ENCODE peak calls at places on chromosomes 6 and 20, in nine cellular contexts. G, V, L, U, M, S, R, P and F are unnamed samples.

GRCh38 chr6:148445620-148446019 is 103.0 kb downstream of the SASH1 start:
- DNase-seq in G (no peak), V (peak; percentile 57), L (no peak), U (no peak), M (no peak), S (no peak), R (no peak), P (no peak), F (no peak)

GRCh38 chr6:83592770-83593394 is 80.5 kb downstream of the PRSS35 start:
- DNase-seq in G (no peak), V (peak; percentile 8), L (no peak), U (peak; percentile 40), M (no peak), S (no peak), R (no peak), P (no peak), F (peak; percentile 32)

GRCh38 chr6:104325341-104326172 is 534.2 kb downstream of the HACE1 start:
- DNase-seq in G (no peak), V (peak; percentile 4), L (no peak), U (peak; percentile 34), M (no peak), S (no peak), R (no peak), P (peak; percentile 9), F (no peak)

GRCh38 chr6:157649311-157650260 is 173.5 kb upstream of the SNX9 start:
- DNase-seq in G (peak; percentile 38), V (no peak), L (no peak), U (peak; percentile 65), M (peak; percentile 44), S (no peak), R (no peak), P (peak; percentile 89), F (peak; percentile 92)

GRCh38 chr6:15941168-15941567 is 187.7 kb upstream of the MYLIP start:
- DNase-seq in G (no peak), V (no peak), L (no peak), U (no peak), M (no peak), S (no peak), R (no peak), P (no peak), F (no peak)

GRCh38 chr6:101259446-101259845 is 134.1 kb upstream of the GRIK2 start:
- DNase-seq in G (no peak), V (no peak), L (no peak), U (no peak), M (no peak), S (no peak), R (no peak), P (no peak), F (no peak)

GRCh38 chr6:36596359-36596758 is 2.2 kb downstream of the SRSF3 start:
- DNase-seq in G (no peak), V (no peak), L (no peak), U (peak; percentile 54), M (no peak), S (no peak), R (no peak), P (no peak), F (no peak)

GRCh38 chr6:109183109-109183508 is 87.8 kb downstream of the CEP57L1 start:
- DNase-seq in G (no peak), V (no peak), L (no peak), U (peak; percentile 5), M (no peak), S (no peak), R (no peak), P (no peak), F (no peak)

GRCh38 chr6:44668391-44668930 is 281.0 kb downstream of the CDC5L start:
- DNase-seq in G (no peak), V (no peak), L (no peak), U (no peak), M (no peak), S (no peak), R (no peak), P (no peak), F (no peak)

GRCh38 chr6:105453968-105454367 is 51.1 kb upstream of the PREP start:
- DNase-seq in G (peak; percentile 65), V (no peak), L (no peak), U (no peak), M (no peak), S (no peak), R (no peak), P (no peak), F (no peak)

GRCh38 chr6:39204646-39205244 is 24.5 kb downstream of the KCNK5 start:
- DNase-seq in G (no peak), V (no peak), L (no peak), U (no peak), M (no peak), S (no peak), R (no peak), P (no peak), F (no peak)

GRCh38 chr6:141498980-141499379 is 633.7 kb upstream of the GJE1 start:
- DNase-seq in G (no peak), V (no peak), L (no peak), U (no peak), M (no peak), S (no peak), R (no peak), P (no peak), F (no peak)

GRCh38 chr6:83019741-83020140 is 45.9 kb downstream of the UBE3D start:
- DNase-seq in G (no peak), V (no peak), L (no peak), U (no peak), M (no peak), S (no peak), R (no peak), P (no peak), F (no peak)

GRCh38 chr20:36251426-36251825 is 15.1 kb downstream of the AAR2 start:
- DNase-seq in G (no peak), V (no peak), L (no peak), U (no peak), M (no peak), S (no peak), R (no peak), P (no peak), F (no peak)

GRCh38 chr20:40568200-40568599 is 120.8 kb downstream of the MAFB start:
- DNase-seq in G (no peak), V (no peak), L (no peak), U (no peak), M (no peak), S (no peak), R (no peak), P (no peak), F (peak; percentile 26)

GRCh38 chr20:63525185-63525584 is 4.6 kb downstream of the PPDPF start:
- DNase-seq in G (no peak), V (no peak), L (no peak), U (no peak), M (no peak), S (no peak), R (no peak), P (no peak), F (no peak)

GRCh38 chr6:89007209-89008001 is 44.0 kb upstream of the RNGTT start:
- DNase-seq in G (no peak), V (peak; percentile 74), L (no peak), U (no peak), M (peak; percentile 2), S (no peak), R (no peak), P (no peak), F (peak; percentile 56)

GRCh38 chr20:58327211-58327610 is 17.7 kb downstream of the RAB22A start:
- DNase-seq in G (no peak), V (no peak), L (no peak), U (no peak), M (no peak), S (no peak), R (no peak), P (no peak), F (peak; percentile 12)

GRCh38 chr20:50554694-50555579 is 44.8 kb downstream of the PTPN1 start:
- DNase-seq in G (no peak), V (no peak), L (no peak), U (no peak), M (no peak), S (no peak), R (no peak), P (no peak), F (no peak)

GRCh38 chr6:42338573-42339218 is 113.0 kb downstream of the TRERF1 start:
- DNase-seq in G (no peak), V (peak; percentile 98), L (no peak), U (no peak), M (no peak), S (no peak), R (no peak), P (no peak), F (no peak)

GRCh38 chr6:156942266-156942665 is 165.1 kb downstream of the ARID1B start:
- DNase-seq in G (no peak), V (no peak), L (no peak), U (no peak), M (no peak), S (no peak), R (no peak), P (no peak), F (no peak)

GRCh38 chr6:10522929-10523573 is 1.9 kb downstream of the GCNT2 start:
- DNase-seq in G (no peak), V (no peak), L (no peak), U (no peak), M (no peak), S (no peak), R (peak; percentile 57), P (no peak), F (peak; percentile 36)

GRCh38 chr6:169640983-169641382 is 60.8 kb downstream of the WDR27 start:
- DNase-seq in G (no peak), V (no peak), L (no peak), U (no peak), M (no peak), S (no peak), R (no peak), P (no peak), F (no peak)

GRCh38 chr6:6824381-6824780 is 235.9 kb downstream of the LY86 start:
- DNase-seq in G (no peak), V (no peak), L (no peak), U (no peak), M (no peak), S (no peak), R (no peak), P (no peak), F (no peak)

GRCh38 chr20:47970282-47970903 is 185.1 kb upstream of the SULF2 start:
- DNase-seq in G (no peak), V (no peak), L (no peak), U (no peak), M (no peak), S (no peak), R (no peak), P (no peak), F (no peak)